ENCODE peak calls at places on chromosomes 13 and 19, in four cellular contexts. T is T follicular helper cell, K is COR-L47, O is adrenal gland. G is an unnamed sample.

GRCh38 chr13:53004605-53005004 is 24.0 kb upstream of the OLFM4 start:
- DNase-seq in T (no peak), K (peak), O (no peak), G (no peak)

GRCh38 chr13:92833071-92833470 is 393.5 kb upstream of the GPC6 start:
- DNase-seq in T (no peak), K (no peak), O (no peak), G (no peak)

GRCh38 chr13:99395436-99395835 is 88.2 kb upstream of the GPR183 start:
- DNase-seq in T (no peak), K (no peak), O (no peak), G (no peak)

GRCh38 chr13:112647256-112647655 is 42.6 kb upstream of the ATP11A start:
- DNase-seq in T (no peak), K (no peak), O (no peak), G (no peak)

GRCh38 chr13:114128624-114129522 is 3.5 kb downstream of the RASA3 start:
- DNase-seq in T (peak), K (no peak), O (peak), G (peak)

GRCh38 chr13:35597451-35597850 is 121.0 kb upstream of the MAB21L1 start:
- DNase-seq in T (no peak), K (no peak), O (no peak), G (no peak)

GRCh38 chr13:50078512-50079277 is 63.5 kb downstream of the KCNRG start:
- DNase-seq in T (no peak), K (no peak), O (no peak), G (no peak)

GRCh38 chr13:42594577-42595571 is 20.9 kb downstream of the TNFSF11 start:
- DNase-seq in T (peak), K (peak), O (peak), G (peak)

GRCh38 chr13:74452176-74452575 is 318.0 kb upstream of the KLF12 start:
- DNase-seq in T (no peak), K (no peak), O (peak), G (no peak)

GRCh38 chr19:40502647-40503046 is 35.8 kb downstream of the SPTBN4 start:
- DNase-seq in T (no peak), K (no peak), O (no peak), G (no peak)

GRCh38 chr19:48249502-48250014 is 6.2 kb downstream of the CARD8 start:
- DNase-seq in T (peak), K (no peak), O (peak), G (peak)

GRCh38 chr19:38047048-38047435 is 140.0 kb downstream of the SIPA1L3 start:
- DNase-seq in T (no peak), K (no peak), O (no peak), G (no peak)

GRCh38 chr19:588758-589692 is 656 bp upstream of the HCN2 start:
- DNase-seq in T (no peak), K (peak), O (peak), G (no peak)

GRCh38 chr19:20503536-20503935 is 62.0 kb downstream of the ZNF737 start:
- DNase-seq in T (no peak), K (no peak), O (peak), G (no peak)

G was measured in heart left ventricle.